ENCODE peak calls at places on chromosomes 2 and 18, in four cellular contexts. E is H9, I is adipocyte, Q is HAP-1. C is an unnamed sample.

GRCh38 chr2:201116959-201117734 is 1.2 kb downstream of the CFLAR start:
- DNase-seq in E (no peak), I (peak), Q (peak), C (peak)

GRCh38 chr2:200786826-200787225 is 24.9 kb upstream of the BZW1 start:
- DNase-seq in E (no peak), I (peak), Q (no peak), C (no peak)

GRCh38 chr2:174977364-174977763 is 27.8 kb downstream of the CHN1 start:
- DNase-seq in E (no peak), I (no peak), Q (no peak), C (no peak)

GRCh38 chr2:84959045-84959493 is 11.9 kb upstream of the KCMF1 start:
- DNase-seq in E (no peak), I (peak), Q (no peak), C (no peak)

GRCh38 chr18:80250740-80251364 is 3.5 kb upstream of the PARD6G start:
- DNase-seq in E (no peak), I (no peak), Q (no peak), C (no peak)

GRCh38 chr18:7955175-7955574 is 388.1 kb downstream of the PTPRM start:
- DNase-seq in E (no peak), I (no peak), Q (no peak), C (no peak)

GRCh38 chr2:75175473-75175872 is 23.8 kb downstream of the TACR1 start:
- DNase-seq in E (no peak), I (no peak), Q (no peak), C (no peak)

GRCh38 chr2:229780856-229781773 is 66.8 kb upstream of the DNER start:
- DNase-seq in E (no peak), I (peak), Q (peak), C (no peak)

GRCh38 chr2:10382313-10383061 is 65.6 kb downstream of the ODC1 start:
- DNase-seq in E (peak), I (no peak), Q (peak), C (no peak)

GRCh38 chr2:43305006-43305405 is 78.6 kb upstream of the ZFP36L2 start:
- DNase-seq in E (no peak), I (peak), Q (peak), C (no peak)

GRCh38 chr2:61367177-61367576 is 103.7 kb downstream of the USP34 start:
- DNase-seq in E (no peak), I (no peak), Q (no peak), C (no peak)